ENCODE peak calls at places on chromosome 7, in four cellular contexts. N is ACHN, B is left ventricle myocardium inferior, G is Right ventricle myocardium superior. J is an unnamed sample.

GRCh38 chr7:11529382-11529781 is 302.6 kb downstream of the THSD7A start:
- DNase-seq in G (no peak), B (no peak), N (no peak), J (no peak)

GRCh38 chr7:33888206-33888605 is 17.1 kb upstream of the BMPER start:
- DNase-seq in N (no peak), G (no peak), B (no peak), J (no peak)

GRCh38 chr7:82945480-82945879 is 217.2 kb downstream of the PCLO start:
- DNase-seq in N (peak), B (no peak), G (no peak), J (no peak)

GRCh38 chr7:2718703-2718965 is 30.6 kb downstream of the AMZ1 start:
- DNase-seq in N (no peak), B (no peak), G (no peak), J (no peak)

GRCh38 chr7:105391429-105391828 is 2.7 kb upstream of the SRPK2 start:
- DNase-seq in B (no peak), N (no peak), G (no peak), J (no peak)

GRCh38 chr7:73976761-73977625 is 51.0 kb upstream of the ELN start:
- DNase-seq in B (no peak), N (no peak), G (peak), J (peak)

GRCh38 chr7:16652888-16653287 is 6.9 kb downstream of the BZW2 start:
- DNase-seq in N (no peak), G (no peak), B (no peak), J (peak)

GRCh38 chr7:103988468-103989199 is 824 bp downstream of the RELN start:
- DNase-seq in N (peak), G (no peak), B (no peak), J (no peak)

GRCh38 chr7:117395743-117396142 is 31.6 kb downstream of the ASZ1 start:
- DNase-seq in B (no peak), N (no peak), G (no peak), J (no peak)

GRCh38 chr7:99740573-99741437 is 5.8 kb upstream of the CYP3A7 start:
- DNase-seq in N (no peak), B (no peak), G (no peak), J (no peak)

GRCh38 chr7:114889646-114890285 is 32.1 kb upstream of the MDFIC start:
- DNase-seq in N (peak), B (no peak), G (no peak), J (no peak)

GRCh38 chr7:1532456-1533254 is 2.2 kb downstream of the MAFK start:
- DNase-seq in N (peak), G (peak), B (peak), J (no peak)

GRCh38 chr7:101722247-101722646 is 93.2 kb upstream of the MYL10 start:
- DNase-seq in G (no peak), N (no peak), B (no peak), J (no peak)

GRCh38 chr7:155629171-155629570 is 15.3 kb upstream of the RBM33 start:
- DNase-seq in N (no peak), B (no peak), G (no peak), J (no peak)

GRCh38 chr7:106064329-106064728 is 47.8 kb downstream of the SYPL1 start:
- DNase-seq in B (no peak), N (no peak), G (no peak), J (no peak)

GRCh38 chr7:1555813-1556540 is at the start of gene TMEM184A:
- DNase-seq in B (no peak), G (no peak), N (peak), J (peak)

GRCh38 chr7:1358376-1359050 is 100.8 kb downstream of the MICALL2 start:
- DNase-seq in B (no peak), G (peak), N (no peak), J (no peak)

GRCh38 chr7:87325576-87326370 is 19.7 kb upstream of the CROT start:
- DNase-seq in N (no peak), G (no peak), B (no peak), J (no peak)

GRCh38 chr7:77327932-77328628 is 88.1 kb downstream of the GSAP start:
- DNase-seq in G (peak), N (no peak), B (peak), J (no peak)

GRCh38 chr7:100413286-100413685 is 15.2 kb downstream of the ZCWPW1 start:
- DNase-seq in B (no peak), N (no peak), G (no peak), J (no peak)

GRCh38 chr7:1151653-1152425 is 8.2 kb downstream of the ZFAND2A start:
- DNase-seq in N (no peak), G (no peak), B (no peak), J (no peak)

GRCh38 chr7:101125989-101126650 is 784 bp upstream of the SERPINE1 start:
- DNase-seq in G (peak), N (no peak), B (peak), J (no peak)

GRCh38 chr7:92763636-92764423 is 72.5 kb downstream of the CDK6 start:
- DNase-seq in G (no peak), N (peak), B (no peak), J (peak)

GRCh38 chr7:129283938-129284337 is 59.1 kb downstream of the AHCYL2 start:
- DNase-seq in G (no peak), B (no peak), N (no peak), J (no peak)

GRCh38 chr7:47458057-47458456 is 123.9 kb downstream of the TNS3 start:
- DNase-seq in N (no peak), G (peak), B (peak), J (no peak)

GRCh38 chr7:106793015-106793651 is 71.9 kb upstream of the PIK3CG start:
- DNase-seq in G (no peak), N (peak), B (no peak), J (no peak)

GRCh38 chr7:7696458-7697119 is 21.8 kb downstream of the RPA3 start:
- DNase-seq in N (peak), B (no peak), G (no peak), J (no peak)

GRCh38 chr7:18566829-18567228 is 71.3 kb downstream of the HDAC9 start:
- DNase-seq in B (no peak), N (no peak), G (no peak), J (no peak)

GRCh38 chr7:5595545-5596045 is 172.0 kb upstream of the TNRC18 start:
- DNase-seq in B (no peak), G (no peak), N (peak), J (no peak)

GRCh38 chr7:134473861-134474291 is 15.0 kb upstream of the AKR1B1 start:
- DNase-seq in G (no peak), B (no peak), N (no peak), J (no peak)

GRCh38 chr7:102318482-102318971 is 31.9 kb downstream of the SH2B2 start:
- DNase-seq in B (no peak), N (no peak), G (no peak), J (peak)

GRCh38 chr7:37738338-37738737 is 54.8 kb downstream of the GPR141 start:
- DNase-seq in N (no peak), B (no peak), G (no peak), J (no peak)

GRCh38 chr7:151402029-151402835 is 7.6 kb downstream of the WDR86 start:
- DNase-seq in N (no peak), G (no peak), B (no peak), J (no peak)

GRCh38 chr7:100673942-100674431 is 447 bp downstream of the GNB2 start:
- DNase-seq in N (peak), B (peak), G (peak), J (no peak)

GRCh38 chr7:154841731-154842331 is 161.1 kb downstream of the PAXIP1 start:
- DNase-seq in N (no peak), G (no peak), B (no peak), J (peak)

GRCh38 chr7:56287429-56288138 is 171.4 kb upstream of the NUPR2 start:
- DNase-seq in B (peak), N (no peak), G (no peak), J (no peak)

GRCh38 chr7:91375378-91375777 is 111.1 kb downstream of the FZD1 start:
- DNase-seq in N (no peak), G (no peak), B (no peak), J (no peak)

GRCh38 chr7:32218741-32219283 is 148.6 kb upstream of the PDE1C start:
- DNase-seq in B (no peak), G (no peak), N (no peak), J (no peak)

GRCh38 chr7:159116581-159117339 is 27.9 kb downstream of the VIPR2 start:
- DNase-seq in N (no peak), B (no peak), G (peak), J (no peak)

GRCh38 chr7:35839860-35840854 is 39.3 kb downstream of the SEPTIN7 start:
- DNase-seq in G (no peak), B (no peak), N (peak), J (no peak)

J was measured in NCI-H2107.